ENCODE peak calls at places on chromosomes 12 and 14, in seven cellular contexts. E is A549, T is left cardiac atrium, H is mesendoderm, Q is SK-MEL-5, G is bronchial epithelial cell, X is A673. D is an unnamed sample.

GRCh38 chr12:120115692-120116442 is 686 bp downstream of the RAB35 start:
- DNase-seq in E (peak), T (peak), Q (peak), G (no peak), X (peak), H (peak), D (peak)

GRCh38 chr12:100141998-100142850 is 450 bp downstream of the BLTP3B start:
- DNase-seq in Q (peak), T (peak), H (peak), E (no peak), G (no peak), X (peak), D (peak)

GRCh38 chr12:1797011-1797901 is 23.1 kb upstream of the LRTM2 start:
- DNase-seq in G (no peak), Q (no peak), E (no peak), H (no peak), X (no peak), T (peak), D (no peak)

GRCh38 chr14:21040370-21040925 is 1.7 kb upstream of the RNASE7 start:
- DNase-seq in H (no peak), G (no peak), T (no peak), X (no peak), E (no peak), Q (no peak), D (no peak)

GRCh38 chr12:57887631-57888406 is 41.3 kb upstream of the CTDSP2 start:
- DNase-seq in G (peak), T (peak), X (no peak), Q (no peak), H (peak), E (no peak), D (peak)

GRCh38 chr12:1618489-1618888 is 10.5 kb upstream of the WNT5B start:
- DNase-seq in H (no peak), G (no peak), T (no peak), Q (no peak), E (no peak), X (no peak), D (peak)

GRCh38 chr12:75747572-75747995 is 236.2 kb upstream of the KRR1 start:
- DNase-seq in X (peak), G (peak), H (no peak), T (no peak), E (no peak), Q (no peak), D (no peak)

GRCh38 chr14:69037790-69038448 is 58.8 kb upstream of the ACTN1 start:
- DNase-seq in H (peak), E (no peak), Q (no peak), X (no peak), G (peak), T (no peak), D (no peak)

GRCh38 chr14:29603721-29604120 is 323.9 kb downstream of the PRKD1 start:
- DNase-seq in G (no peak), E (no peak), Q (no peak), T (no peak), X (no peak), H (no peak), D (no peak)

GRCh38 chr12:110039085-110039807 is 9.1 kb downstream of the C12orf76 start:
- DNase-seq in G (peak), H (peak), T (no peak), E (peak), Q (no peak), X (peak), D (no peak)

GRCh38 chr12:69874606-69875005 is 49.6 kb downstream of the MYRFL start:
- DNase-seq in G (no peak), Q (no peak), X (no peak), T (no peak), E (no peak), H (no peak), D (no peak)

GRCh38 chr14:71143391-71144290 is 236.4 kb downstream of the PCNX1 start:
- DNase-seq in G (peak), E (no peak), H (peak), Q (peak), X (peak), T (no peak), D (peak)

GRCh38 chr12:28110329-28110728 is 79.9 kb upstream of the CCDC91 start:
- DNase-seq in T (no peak), H (peak), X (no peak), G (peak), Q (peak), E (no peak), D (no peak)

GRCh38 chr12:65278576-65279386 is at the start of gene MSRB3:
- DNase-seq in E (peak), X (peak), Q (peak), H (peak), G (peak), T (peak), D (peak)

D was measured in K562.